ENCODE peak calls at places on chromosomes 1 and 21, in four cellular contexts. One of them, this sample, is unnamed.

GRCh38 chr21:30340714-30341573 is 3.5 kb upstream of the KRTAP27-1 start:
- DNase-seq in K562: peak; percentile 30
- DNase-seq in WTC11: peak; percentile 58
- DNase-seq in SK-N-SH: peak; percentile 22
- DNase-seq in this sample: peak; percentile 63

GRCh38 chr1:90204780-90205179 is 209.9 kb downstream of the ZNF326 start:
- DNase-seq in K562: no peak
- DNase-seq in WTC11: no peak
- DNase-seq in SK-N-SH: no peak
- DNase-seq in this sample: no peak

GRCh38 chr1:116915182-116915611 is 5.5 kb downstream of the PTGFRN start:
- DNase-seq in K562: no peak
- DNase-seq in WTC11: no peak
- DNase-seq in SK-N-SH: no peak
- DNase-seq in this sample: no peak

GRCh38 chr1:230120949-230121381 is 53.9 kb downstream of the GALNT2 start:
- DNase-seq in K562: no peak
- DNase-seq in WTC11: peak; percentile 58
- DNase-seq in SK-N-SH: peak; percentile 58
- DNase-seq in this sample: no peak

GRCh38 chr1:244204004-244204403 is 152.9 kb downstream of the ZBTB18 start:
- DNase-seq in K562: no peak
- DNase-seq in WTC11: no peak
- DNase-seq in SK-N-SH: no peak
- DNase-seq in this sample: no peak

GRCh38 chr1:27551170-27551952 is 52.6 kb downstream of the AHDC1 start:
- DNase-seq in K562: no peak
- DNase-seq in WTC11: no peak
- DNase-seq in SK-N-SH: no peak
- DNase-seq in this sample: no peak

GRCh38 chr1:166933633-166934032 is 41.7 kb downstream of the ILDR2 start:
- DNase-seq in K562: no peak
- DNase-seq in WTC11: no peak
- DNase-seq in SK-N-SH: no peak
- DNase-seq in this sample: no peak

GRCh38 chr1:203299180-203299579 is 6.1 kb upstream of the BTG2 start:
- DNase-seq in K562: no peak
- DNase-seq in WTC11: no peak
- DNase-seq in SK-N-SH: no peak
- DNase-seq in this sample: no peak

GRCh38 chr1:6083801-6084467 is 38.2 kb downstream of the KCNAB2 start:
- DNase-seq in K562: no peak
- DNase-seq in WTC11: no peak
- DNase-seq in SK-N-SH: no peak
- DNase-seq in this sample: no peak

GRCh38 chr1:230254265-230254664 is 171.9 kb downstream of the PGBD5 start:
- DNase-seq in K562: no peak
- DNase-seq in WTC11: no peak
- DNase-seq in SK-N-SH: no peak
- DNase-seq in this sample: no peak

GRCh38 chr21:15171546-15171945 is 106.7 kb upstream of the NRIP1 start:
- DNase-seq in K562: no peak
- DNase-seq in WTC11: no peak
- DNase-seq in SK-N-SH: no peak
- DNase-seq in this sample: no peak

GRCh38 chr21:15172963-15173362 is 108.2 kb upstream of the NRIP1 start:
- DNase-seq in K562: no peak
- DNase-seq in WTC11: no peak
- DNase-seq in SK-N-SH: no peak
- DNase-seq in this sample: no peak

GRCh38 chr21:15164678-15165303 is 100.0 kb upstream of the NRIP1 start:
- DNase-seq in K562: no peak
- DNase-seq in WTC11: no peak
- DNase-seq in SK-N-SH: no peak
- DNase-seq in this sample: no peak

GRCh38 chr21:15174923-15175322 is 110.1 kb upstream of the NRIP1 start:
- DNase-seq in K562: no peak
- DNase-seq in WTC11: no peak
- DNase-seq in SK-N-SH: no peak
- DNase-seq in this sample: no peak

GRCh38 chr21:15170614-15171013 is 105.8 kb upstream of the NRIP1 start:
- DNase-seq in K562: no peak
- DNase-seq in WTC11: no peak
- DNase-seq in SK-N-SH: no peak
- DNase-seq in this sample: no peak
- TF ChIP-seq TEAD4 in K562: no peak
- TF ChIP-seq TEAD4 in WTC11: no peak
- TF ChIP-seq TEAD4 in SK-N-SH: no peak
- TF ChIP-seq TEAD4 in this sample: no peak

GRCh38 chr1:53260631-53261247 is 22.4 kb upstream of the MAGOH start:
- DNase-seq in K562: no peak
- DNase-seq in WTC11: no peak
- DNase-seq in SK-N-SH: no peak
- DNase-seq in this sample: no peak
- TF ChIP-seq TEAD4 in K562: no peak
- TF ChIP-seq TEAD4 in WTC11: no peak
- TF ChIP-seq TEAD4 in SK-N-SH: no peak
- TF ChIP-seq TEAD4 in this sample: no peak

GRCh38 chr1:193013005-193013404 is 46.2 kb downstream of the UCHL5 start:
- DNase-seq in K562: no peak
- DNase-seq in WTC11: no peak
- DNase-seq in SK-N-SH: no peak
- DNase-seq in this sample: no peak
- TF ChIP-seq TEAD4 in K562: no peak
- TF ChIP-seq TEAD4 in WTC11: no peak
- TF ChIP-seq TEAD4 in SK-N-SH: no peak
- TF ChIP-seq TEAD4 in this sample: no peak

GRCh38 chr1:14190508-14190907 is 408.0 kb upstream of the KAZN start:
- DNase-seq in K562: no peak
- DNase-seq in WTC11: no peak
- DNase-seq in SK-N-SH: no peak
- DNase-seq in this sample: no peak
- TF ChIP-seq TEAD4 in K562: no peak
- TF ChIP-seq TEAD4 in WTC11: no peak
- TF ChIP-seq TEAD4 in SK-N-SH: no peak
- TF ChIP-seq TEAD4 in this sample: no peak

GRCh38 chr1:196377811-196378210 is 230.4 kb downstream of the KCNT2 start:
- DNase-seq in K562: no peak
- DNase-seq in WTC11: no peak
- DNase-seq in SK-N-SH: no peak
- DNase-seq in this sample: no peak
- TF ChIP-seq TEAD4 in K562: no peak
- TF ChIP-seq TEAD4 in WTC11: no peak
- TF ChIP-seq TEAD4 in SK-N-SH: no peak
- TF ChIP-seq TEAD4 in this sample: no peak

DNA sequence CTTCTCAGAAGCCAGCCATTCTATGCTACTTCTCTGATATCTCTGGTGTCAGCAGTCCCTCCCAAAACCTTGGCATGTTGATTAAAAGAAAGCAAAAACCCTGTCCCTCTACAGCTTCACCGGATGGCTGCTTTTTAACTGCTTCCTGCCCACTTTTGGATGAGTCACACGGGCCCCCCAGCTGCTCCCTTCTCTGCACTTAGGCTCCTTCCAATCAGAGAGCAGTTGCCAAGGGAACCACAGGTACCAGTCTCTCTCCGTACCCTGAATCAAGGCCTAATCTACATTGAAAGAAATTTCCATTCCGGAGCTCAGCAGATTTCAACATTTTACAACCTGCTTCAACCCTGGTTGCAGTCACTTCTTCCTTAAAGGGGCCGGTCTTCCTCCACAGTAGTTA is 70.6 kb upstream of the GJB5 start:
- DNase-seq in K562: no peak
- DNase-seq in WTC11: peak; percentile 24
- DNase-seq in SK-N-SH: no peak
- DNase-seq in this sample: peak; percentile 56
- TF ChIP-seq TEAD4 in K562: no peak
- TF ChIP-seq TEAD4 in WTC11: no peak
- TF ChIP-seq TEAD4 in SK-N-SH: no peak
- TF ChIP-seq TEAD4 in this sample: no peak

GRCh38 chr1:175648927-175649326 is 94.5 kb downstream of the TNR start:
- DNase-seq in K562: no peak
- DNase-seq in WTC11: no peak
- DNase-seq in SK-N-SH: no peak
- DNase-seq in this sample: no peak

GRCh38 chr1:175646439-175647209 is 96.8 kb downstream of the TNR start:
- DNase-seq in K562: no peak
- DNase-seq in WTC11: no peak
- DNase-seq in SK-N-SH: no peak
- DNase-seq in this sample: no peak

GRCh38 chr1:175649416-175649815 is 94.0 kb downstream of the TNR start:
- DNase-seq in K562: no peak
- DNase-seq in WTC11: no peak
- DNase-seq in SK-N-SH: no peak
- DNase-seq in this sample: no peak
- TF ChIP-seq TEAD4 in K562: no peak
- TF ChIP-seq TEAD4 in WTC11: no peak
- TF ChIP-seq TEAD4 in SK-N-SH: no peak
- TF ChIP-seq TEAD4 in this sample: no peak

DNA sequence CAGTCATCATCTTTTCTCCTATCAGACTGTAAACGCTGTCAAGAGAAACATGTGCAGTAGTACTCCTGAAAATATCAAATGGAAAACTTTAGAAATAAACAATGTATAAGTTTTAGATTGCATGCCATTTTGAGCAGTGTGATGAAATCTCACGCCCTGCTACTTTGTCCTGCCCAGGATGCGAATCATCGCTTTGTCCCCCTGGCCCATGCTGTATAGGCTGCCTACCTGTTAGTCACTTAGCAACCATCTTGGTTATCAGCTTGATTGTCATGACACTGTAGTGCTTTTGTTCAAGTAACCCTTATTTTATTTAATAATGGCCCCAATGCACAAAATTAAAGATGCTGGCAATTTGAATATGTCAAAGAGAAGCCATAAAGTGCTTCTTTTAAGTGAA is 363.0 kb downstream of the ZP4 start:
- DNase-seq in K562: no peak
- DNase-seq in WTC11: no peak
- DNase-seq in SK-N-SH: no peak
- DNase-seq in this sample: no peak
- TF ChIP-seq TEAD4 in K562: no peak
- TF ChIP-seq TEAD4 in WTC11: no peak
- TF ChIP-seq TEAD4 in SK-N-SH: no peak
- TF ChIP-seq TEAD4 in this sample: no peak

This sample was measured in H1.